ENCODE peak calls at places on chromosomes 5 and 9, in nine cellular contexts. N is stimulated activated CD8-positive, alpha-beta memory T cell treated with anti-CD3 and anti-CD28 coated beads, Interleukin-4, amount 100 ng/mL, for 24 hours; T is T-helper 1 cell; L is anterior cingulate cortex; H is stimulated activated naive CD4-positive, alpha-beta T cell; M is ureter; G is left ventricle myocardium inferior; E is HT1080; X is EH. Y is an unnamed sample.

GRCh38 chr5:135842737-135843136 is 8.3 kb downstream of the SLC25A48 start:
- DNase-seq in T (no peak), G (no peak), E (no peak), X (no peak), H (no peak), N (no peak), L (peak), M (no peak), Y (no peak)

GRCh38 chr5:111461261-111461671 is 51.1 kb downstream of the STARD4 start:
- DNase-seq in L (no peak), E (peak), N (no peak), T (no peak), X (peak), M (no peak), H (no peak), G (no peak), Y (no peak)

GRCh38 chr9:5714501-5715401 is 85.8 kb downstream of the RIC1 start:
- DNase-seq in G (no peak), N (no peak), X (peak), T (no peak), E (peak), H (no peak), L (no peak), M (no peak), Y (no peak)

GRCh38 chr9:107491081-107492053 is 1.8 kb upstream of the KLF4 start:
- DNase-seq in M (peak), E (no peak), X (no peak), N (no peak), G (peak), T (no peak), L (no peak), H (no peak), Y (no peak)

GRCh38 chr9:136391737-136392537 is 8.0 kb downstream of the SNAPC4 start:
- DNase-seq in E (no peak), N (no peak), L (no peak), M (no peak), G (no peak), T (no peak), H (no peak), X (no peak), Y (no peak)

GRCh38 chr9:121902483-121903135 is 190.5 kb downstream of the TTLL11 start:
- DNase-seq in X (peak), G (no peak), M (no peak), T (no peak), N (no peak), H (no peak), L (no peak), E (peak), Y (no peak)

GRCh38 chr5:6659941-6660684 is 26.9 kb downstream of the SRD5A1 start:
- DNase-seq in M (no peak), G (no peak), T (no peak), E (no peak), N (no peak), X (no peak), H (no peak), L (no peak), Y (no peak)

GRCh38 chr5:132065351-132065937 is 5.0 kb downstream of the IL3 start:
- DNase-seq in L (no peak), M (no peak), T (peak), H (no peak), G (peak), E (peak), N (no peak), X (peak), Y (no peak)

GRCh38 chr5:113345261-113345940 is 89.4 kb downstream of the TSSK1B start:
- DNase-seq in E (peak), G (no peak), M (no peak), N (no peak), L (no peak), X (no peak), T (no peak), H (no peak), Y (no peak)

GRCh38 chr5:54390015-54390414 is 65.5 kb upstream of the HSPB3 start:
- DNase-seq in G (no peak), H (no peak), E (peak), N (no peak), X (peak), T (no peak), M (no peak), L (no peak), Y (no peak)

GRCh38 chr5:801472-801871 is 16.9 kb upstream of the ZDHHC11B start:
- DNase-seq in H (no peak), E (no peak), G (no peak), X (no peak), T (no peak), L (no peak), N (no peak), M (no peak), Y (no peak)

GRCh38 chr9:101877439-101877838 is 139.0 kb upstream of the GRIN3A start:
- DNase-seq in M (no peak), G (no peak), E (no peak), H (no peak), L (no peak), X (no peak), T (no peak), N (no peak), Y (no peak)

GRCh38 chr9:36317766-36318165 is 59.5 kb upstream of the GNE start:
- DNase-seq in E (peak), N (no peak), M (peak), G (peak), T (no peak), H (no peak), X (no peak), L (no peak), Y (no peak)

GRCh38 chr5:14143843-14144585 is 872 bp downstream of the TRIO start:
- DNase-seq in X (no peak), M (no peak), L (no peak), H (peak), N (peak), E (peak), T (no peak), G (peak), Y (no peak)

GRCh38 chr5:64977779-64978178 is 209.0 kb downstream of the CWC27 start:
- DNase-seq in H (no peak), T (no peak), G (no peak), E (peak), N (no peak), L (no peak), X (peak), M (no peak), Y (no peak)

GRCh38 chr5:156147948-156148285 is 179.0 kb upstream of the SGCD start:
- DNase-seq in L (no peak), H (no peak), M (no peak), N (no peak), T (no peak), E (no peak), G (no peak), X (peak), Y (no peak)